ENCODE peak calls at places on chromosomes 12 and 14, in four cellular contexts. A is activated B cell treated with CpG ODN at 0.5 μM for 24 hours, Q is neural crest cell, R is upper lobe of right lung. I is an unnamed sample.

GRCh38 chr14:95471526-95472304 is 44.7 kb downstream of the SYNE3 start:
- DNase-seq in R (no peak), Q (no peak), A (no peak), I (no peak)

GRCh38 chr12:27870939-27871338 is 90.9 kb upstream of the MANSC4 start:
- DNase-seq in A (no peak), R (no peak), Q (no peak), I (no peak)

GRCh38 chr12:75635606-75636444 is 124.4 kb upstream of the KRR1 start:
- DNase-seq in R (no peak), A (no peak), Q (no peak), I (no peak)

GRCh38 chr12:65754744-65755595 is 69.3 kb upstream of the HMGA2 start:
- DNase-seq in A (no peak), Q (no peak), R (no peak), I (no peak)

GRCh38 chr14:60977848-60978247 is 3.0 kb downstream of the TRMT5 start:
- DNase-seq in Q (no peak), R (no peak), A (no peak), I (no peak)

GRCh38 chr12:113818833-113819232 is 147.3 kb downstream of the RBM19 start:
- DNase-seq in R (no peak), A (no peak), Q (peak), I (no peak)

GRCh38 chr14:58731465-58732330 is 93.9 kb downstream of the DACT1 start:
- DNase-seq in Q (no peak), R (no peak), A (no peak), I (no peak)

GRCh38 chr12:13000616-13000934 is 510 bp upstream of the HEBP1 start:
- DNase-seq in R (peak), A (no peak), Q (no peak), I (no peak)

GRCh38 chr12:105322070-105322469 is 8.4 kb upstream of the C12orf75 start:
- DNase-seq in R (no peak), A (no peak), Q (no peak), I (no peak)

GRCh38 chr12:64222011-64222765 is at the start of gene KICS2:
- DNase-seq in Q (peak), A (peak), R (peak), I (peak)

GRCh38 chr12:119594399-119594730 is 791 bp downstream of the TMEM233 start:
- DNase-seq in R (no peak), Q (no peak), A (no peak), I (no peak)

GRCh38 chr14:21997300-21997699 is 323.7 kb upstream of the OR4E1 start:
- DNase-seq in R (no peak), Q (no peak), A (no peak), I (no peak)

GRCh38 chr12:55720071-55720564 is at the start of gene RDH5:
- DNase-seq in Q (no peak), R (no peak), A (no peak), I (no peak)

DNA sequence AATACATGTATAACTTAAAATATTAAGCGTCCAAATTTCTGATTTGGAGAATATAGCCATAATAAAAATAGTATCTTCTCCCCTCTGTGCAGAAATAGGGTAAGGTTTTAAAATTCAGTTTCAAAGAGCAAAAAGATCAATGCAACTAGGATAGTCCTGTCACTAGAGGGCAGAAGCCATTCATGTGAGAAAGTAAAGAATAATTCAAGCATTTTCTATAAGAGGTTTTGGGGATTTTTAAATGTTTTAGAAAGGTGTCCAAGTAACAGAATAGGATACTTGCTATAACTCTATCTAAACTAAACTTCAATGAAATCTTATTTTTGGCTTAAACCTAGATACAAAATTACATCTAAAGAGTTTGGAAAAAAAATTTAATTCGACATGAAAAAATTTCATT is 50.3 kb downstream of the ADAMTS20 start:
- DNase-seq in Q (no peak), R (no peak), A (no peak), I (no peak)
- TF ChIP-seq CTCF in Q (peak), R (no peak), A (no peak), I (peak)

GRCh38 chr14:47539065-47539464 is 136.3 kb downstream of the MDGA2 start:
- DNase-seq in Q (no peak), A (no peak), R (no peak), I (no peak)
- TF ChIP-seq CTCF in Q (peak), A (no peak), R (peak), I (peak)

GRCh38 chr12:109302358-109302757 is 6.7 kb downstream of the FOXN4 start:
- DNase-seq in Q (no peak), R (no peak), A (no peak), I (no peak)
- TF ChIP-seq CTCF in Q (peak), R (peak), A (no peak), I (peak)

GRCh38 chr14:37232907-37233481 is 35.3 kb downstream of the MIPOL1 start:
- DNase-seq in A (no peak), R (no peak), Q (peak), I (no peak)
- TF ChIP-seq CTCF in A (no peak), R (peak), Q (peak), I (peak)

GRCh38 chr12:70045036-70045435 is 198.2 kb upstream of the CNOT2 start:
- DNase-seq in R (no peak), A (no peak), Q (no peak), I (no peak)
- TF ChIP-seq CTCF in R (no peak), A (no peak), Q (no peak), I (no peak)

I was measured in D721Med.